ENCODE peak calls at places on chromosomes 6 and 20, in five cellular contexts. T is activated CD4-positive, alpha-beta T cell treated with anti-CD3 and anti-CD28 coated beads for 48 hours; I is OCI-LY7; Q is heart left ventricle; E is RWPE1. B is an unnamed sample.

GRCh38 chr20:2320813-2321658 is 25.2 kb downstream of the TGM3 start:
- DNase-seq in T (no peak), I (no peak), Q (no peak), E (no peak), B (no peak)

GRCh38 chr6:106000935-106001334 is 85.2 kb upstream of the PRDM1 start:
- DNase-seq in T (no peak), I (no peak), Q (no peak), E (no peak), B (no peak)

GRCh38 chr6:68139130-68139529 is 496.0 kb upstream of the ADGRB3 start:
- DNase-seq in T (no peak), I (no peak), Q (no peak), E (no peak), B (no peak)

GRCh38 chr6:136113736-136114173 is 136.4 kb downstream of the MTFR2 start:
- DNase-seq in T (peak; percentile 4), I (no peak), Q (peak; percentile 72), E (peak; percentile 13), B (no peak)

GRCh38 chr20:59645316-59645715 is 41.0 kb downstream of the PHACTR3 start:
- DNase-seq in T (no peak), I (no peak), Q (no peak), E (no peak), B (no peak)

GRCh38 chr6:42766163-42766670 is 15.6 kb upstream of the BICRAL start:
- DNase-seq in T (no peak), I (no peak), Q (no peak), E (no peak), B (no peak)

GRCh38 chr6:125658759-125659431 is 90.5 kb upstream of the HEY2 start:
- DNase-seq in T (no peak), I (no peak), Q (peak; percentile 40), E (no peak), B (no peak)

GRCh38 chr6:87308970-87309369 is 13.4 kb upstream of the SMIM8 start:
- DNase-seq in T (no peak), I (no peak), Q (no peak), E (no peak), B (no peak)

GRCh38 chr20:36281785-36282380 is 24.3 kb upstream of the DLGAP4 start:
- DNase-seq in T (no peak), I (no peak), Q (no peak), E (no peak), B (no peak)

GRCh38 chr6:127539292-127539691 is 20.2 kb upstream of the MTCL3 start:
- DNase-seq in T (no peak), I (peak; percentile 20), Q (no peak), E (no peak), B (no peak)

GRCh38 chr6:112144145-112144926 is 56.9 kb downstream of the FAM229B start:
- DNase-seq in T (no peak), I (no peak), Q (no peak), E (no peak), B (no peak)

GRCh38 chr6:90175627-90176538 is 120.8 kb downstream of the BACH2 start:
- DNase-seq in T (peak; percentile 82), I (no peak), Q (no peak), E (peak; percentile 77), B (peak; percentile 52)

GRCh38 chr6:3797231-3798200 is 46.0 kb upstream of the PXDC1 start:
- DNase-seq in T (no peak), I (no peak), Q (no peak), E (peak; percentile 80), B (no peak)

GRCh38 chr6:39688494-39688893 is 36.7 kb downstream of the KIF6 start:
- DNase-seq in T (no peak), I (no peak), Q (no peak), E (no peak), B (no peak)

GRCh38 chr20:63635431-63636141 is 8.7 kb upstream of the GMEB2 start:
- DNase-seq in T (peak; percentile 81), I (peak; percentile 61), Q (no peak), E (no peak), B (no peak)

GRCh38 chr6:30646450-30647038 is 389 bp upstream of the C6orf136 start:
- DNase-seq in T (peak; percentile 96), I (no peak), Q (no peak), E (no peak), B (peak; percentile 95)

GRCh38 chr20:48760403-48760889 is 67.4 kb downstream of the PREX1 start:
- DNase-seq in T (peak; percentile 70), I (peak; percentile 77), Q (peak; percentile 66), E (peak; percentile 82), B (no peak)

GRCh38 chr6:118509009-118509617 is 39.0 kb upstream of the PLN start:
- DNase-seq in T (no peak), I (peak; percentile 11), Q (peak; percentile 47), E (peak; percentile 12), B (no peak)

GRCh38 chr6:142947702-142948480 is 2.9 kb upstream of the HIVEP2 start:
- DNase-seq in T (peak; percentile 49), I (peak; percentile 61), Q (no peak), E (no peak), B (no peak)

GRCh38 chr20:57000441-57000968 is 265.9 kb downstream of the BMP7 start:
- DNase-seq in T (no peak), I (no peak), Q (no peak), E (no peak), B (no peak)

GRCh38 chr6:108793449-108794134 is 54.6 kb upstream of the ARMC2 start:
- DNase-seq in T (no peak), I (no peak), Q (no peak), E (no peak), B (no peak)

GRCh38 chr20:17059465-17059864 is 167.4 kb upstream of the PCSK2 start:
- DNase-seq in T (no peak), I (no peak), Q (no peak), E (no peak), B (no peak)

GRCh38 chr6:33431880-33432541 is 12.1 kb downstream of the SYNGAP1 start:
- DNase-seq in T (no peak), I (peak; percentile 81), Q (no peak), E (no peak), B (peak; percentile 53)

GRCh38 chr6:134039116-134039515 is 13.3 kb downstream of the SLC2A12 start:
- DNase-seq in T (no peak), I (no peak), Q (no peak), E (no peak), B (no peak)

GRCh38 chr6:151111670-151112069 is 128.1 kb upstream of the AKAP12 start:
- DNase-seq in T (no peak), I (no peak), Q (no peak), E (no peak), B (no peak)

GRCh38 chr20:7742479-7742878 is 197.8 kb downstream of the HAO1 start:
- DNase-seq in T (no peak), I (no peak), Q (no peak), E (peak; percentile 56), B (no peak)

GRCh38 chr6:5752282-5752681 is 254.4 kb downstream of the NRN1 start:
- DNase-seq in T (no peak), I (no peak), Q (no peak), E (no peak), B (no peak)

GRCh38 chr6:34459899-34460593 is 5.8 kb upstream of the PACSIN1 start:
- DNase-seq in T (peak; percentile 65), I (peak; percentile 81), Q (no peak), E (peak; percentile 46), B (no peak)

GRCh38 chr20:33475381-33476160 is 14.3 kb upstream of the CBFA2T2 start:
- DNase-seq in T (no peak), I (no peak), Q (no peak), E (no peak), B (no peak)

GRCh38 chr20:63777614-63778013 is 38.0 kb downstream of the SLC2A4RG start:
- DNase-seq in T (no peak), I (no peak), Q (no peak), E (no peak), B (no peak)

GRCh38 chr20:50594591-50595432 is 84.6 kb downstream of the PTPN1 start:
- DNase-seq in T (peak; percentile 28), I (peak; percentile 48), Q (no peak), E (no peak), B (no peak)

GRCh38 chr6:21953831-21954801 is 342.7 kb downstream of the PRL start:
- DNase-seq in T (no peak), I (no peak), Q (no peak), E (no peak), B (no peak)

GRCh38 chr6:156564807-156565149 is 212.4 kb upstream of the ARID1B start:
- DNase-seq in T (no peak), I (no peak), Q (no peak), E (no peak), B (no peak)

GRCh38 chr20:50303573-50304500 is 113.2 kb downstream of the CEBPB start:
- DNase-seq in T (no peak), I (no peak), Q (peak; percentile 92), E (no peak), B (peak; percentile 88)

GRCh38 chr20:12113468-12114371 is 196.0 kb downstream of the BTBD3 start:
- DNase-seq in T (no peak), I (no peak), Q (peak; percentile 40), E (no peak), B (no peak)

GRCh38 chr6:14711056-14711703 is 534.7 kb upstream of the JARID2 start:
- DNase-seq in T (peak; percentile 82), I (peak; percentile 79), Q (peak; percentile 55), E (peak; percentile 41), B (no peak)

GRCh38 chr6:53961679-53962370 is 149.4 kb upstream of the MLIP start:
- DNase-seq in T (no peak), I (no peak), Q (no peak), E (no peak), B (no peak)

GRCh38 chr6:43669922-43670622 is 17.5 kb downstream of the MRPS18A start:
- DNase-seq in T (peak; percentile 54), I (no peak), Q (no peak), E (no peak), B (no peak)

GRCh38 chr6:121826156-121826810 is 390.8 kb downstream of the GJA1 start:
- DNase-seq in T (no peak), I (no peak), Q (no peak), E (peak; percentile 84), B (no peak)

GRCh38 chr20:10324198-10324836 is 105.7 kb downstream of the SNAP25 start:
- DNase-seq in T (no peak), I (no peak), Q (no peak), E (no peak), B (peak; percentile 64)